ENCODE peak calls at places on chromosome 12, in five cellular contexts. One of them, this sample, is unnamed. For H3K4me1, the result is how much of the 10 kb centered on the place peaks cover.

GRCh38 chr12:68538722-68539614 is 71.7 kb upstream of the RAP1B start:
- DNase-seq in left ventricle myocardium inferior: peak
- DNase-seq in astrocyte: peak
- DNase-seq in A549: no peak
- DNase-seq in stomach: peak
- DNase-seq in this sample: peak

GRCh38 chr12:99609455-99610181 is 37.9 kb upstream of the GARIN6 start:
- DNase-seq in left ventricle myocardium inferior: no peak
- DNase-seq in astrocyte: no peak
- DNase-seq in A549: no peak
- DNase-seq in stomach: no peak
- DNase-seq in this sample: no peak

GRCh38 chr12:111413442-111414086 is 7.8 kb downstream of the SH2B3 start:
- DNase-seq in left ventricle myocardium inferior: peak
- DNase-seq in astrocyte: peak
- DNase-seq in A549: no peak
- DNase-seq in stomach: no peak
- DNase-seq in this sample: no peak

GRCh38 chr12:28222081-28222700 is 31.9 kb downstream of the CCDC91 start:
- DNase-seq in left ventricle myocardium inferior: no peak
- DNase-seq in astrocyte: peak
- DNase-seq in A549: no peak
- DNase-seq in stomach: no peak
- DNase-seq in this sample: no peak

GRCh38 chr12:19439059-19440018 is at the start of gene AEBP2:
- DNase-seq in left ventricle myocardium inferior: peak
- DNase-seq in astrocyte: peak
- DNase-seq in A549: peak
- DNase-seq in stomach: peak
- DNase-seq in this sample: peak

GRCh38 chr12:38823743-38824142 is 81.6 kb downstream of the CPNE8 start:
- DNase-seq in left ventricle myocardium inferior: no peak
- DNase-seq in astrocyte: peak
- DNase-seq in A549: no peak
- DNase-seq in stomach: no peak
- DNase-seq in this sample: no peak

GRCh38 chr12:104535383-104535782 is 78.6 kb downstream of the CHST11 start:
- DNase-seq in left ventricle myocardium inferior: no peak
- DNase-seq in astrocyte: peak
- DNase-seq in A549: no peak
- DNase-seq in stomach: no peak
- DNase-seq in this sample: no peak

GRCh38 chr12:54725233-54725843 is 77.2 kb upstream of the DCD start:
- DNase-seq in left ventricle myocardium inferior: no peak
- DNase-seq in astrocyte: no peak
- DNase-seq in A549: peak
- DNase-seq in stomach: no peak
- DNase-seq in this sample: no peak

GRCh38 chr12:21651821-21652220 is 5.8 kb downstream of the LDHB start:
- DNase-seq in left ventricle myocardium inferior: no peak
- DNase-seq in astrocyte: no peak
- DNase-seq in A549: no peak
- DNase-seq in stomach: no peak
- DNase-seq in this sample: no peak

GRCh38 chr12:97716356-97716755 is 253.8 kb downstream of the RMST start:
- DNase-seq in left ventricle myocardium inferior: no peak
- DNase-seq in astrocyte: no peak
- DNase-seq in A549: peak
- DNase-seq in stomach: no peak
- DNase-seq in this sample: no peak

GRCh38 chr12:17235996-17236395 is 630.0 kb upstream of the LMO3 start:
- DNase-seq in left ventricle myocardium inferior: no peak
- DNase-seq in astrocyte: no peak
- DNase-seq in A549: no peak
- DNase-seq in stomach: no peak
- DNase-seq in this sample: no peak

GRCh38 chr12:95605087-95605486 is 53.8 kb upstream of the USP44 start:
- DNase-seq in left ventricle myocardium inferior: no peak
- DNase-seq in astrocyte: peak
- DNase-seq in A549: peak
- DNase-seq in stomach: no peak
- DNase-seq in this sample: no peak

GRCh38 chr12:64566882-64567517 is 43.3 kb upstream of the RASSF3 start:
- DNase-seq in left ventricle myocardium inferior: no peak
- DNase-seq in astrocyte: no peak
- DNase-seq in A549: no peak
- DNase-seq in stomach: no peak
- DNase-seq in this sample: no peak

GRCh38 chr12:106840217-106840616 is 65.7 kb downstream of the RIC8B start:
- DNase-seq in left ventricle myocardium inferior: no peak
- DNase-seq in astrocyte: peak
- DNase-seq in A549: peak
- DNase-seq in stomach: no peak
- DNase-seq in this sample: no peak

GRCh38 chr12:132170094-132170636 is 25.9 kb downstream of the NOC4L start:
- DNase-seq in left ventricle myocardium inferior: peak
- DNase-seq in astrocyte: peak
- DNase-seq in A549: no peak
- DNase-seq in stomach: no peak
- DNase-seq in this sample: no peak

GRCh38 chr12:52033506-52034258 is 17.6 kb upstream of the NR4A1 start:
- DNase-seq in left ventricle myocardium inferior: no peak
- DNase-seq in astrocyte: no peak
- DNase-seq in A549: no peak
- DNase-seq in stomach: no peak
- DNase-seq in this sample: no peak

GRCh38 chr12:109763201-109763841 is 49.7 kb downstream of the FAM222A start:
- DNase-seq in left ventricle myocardium inferior: no peak
- DNase-seq in astrocyte: peak
- DNase-seq in A549: peak
- DNase-seq in stomach: peak
- DNase-seq in this sample: no peak

GRCh38 chr12:49824886-49825285 is 3.3 kb downstream of the NCKAP5L start:
- DNase-seq in left ventricle myocardium inferior: no peak
- DNase-seq in astrocyte: peak
- DNase-seq in A549: no peak
- DNase-seq in stomach: no peak
- DNase-seq in this sample: no peak

GRCh38 chr12:49827351-49828099 is 688 bp downstream of the NCKAP5L start:
- DNase-seq in left ventricle myocardium inferior: peak
- DNase-seq in astrocyte: peak
- DNase-seq in A549: peak
- DNase-seq in stomach: peak
- DNase-seq in this sample: no peak

GRCh38 chr12:49825360-49825970 is 2.7 kb downstream of the NCKAP5L start:
- DNase-seq in left ventricle myocardium inferior: peak
- DNase-seq in astrocyte: peak
- DNase-seq in A549: no peak
- DNase-seq in stomach: no peak
- DNase-seq in this sample: no peak

GRCh38 chr12:49824416-49824815 is 3.8 kb downstream of the NCKAP5L start:
- DNase-seq in left ventricle myocardium inferior: no peak
- DNase-seq in astrocyte: no peak
- DNase-seq in A549: no peak
- DNase-seq in stomach: no peak
- DNase-seq in this sample: no peak

DNA sequence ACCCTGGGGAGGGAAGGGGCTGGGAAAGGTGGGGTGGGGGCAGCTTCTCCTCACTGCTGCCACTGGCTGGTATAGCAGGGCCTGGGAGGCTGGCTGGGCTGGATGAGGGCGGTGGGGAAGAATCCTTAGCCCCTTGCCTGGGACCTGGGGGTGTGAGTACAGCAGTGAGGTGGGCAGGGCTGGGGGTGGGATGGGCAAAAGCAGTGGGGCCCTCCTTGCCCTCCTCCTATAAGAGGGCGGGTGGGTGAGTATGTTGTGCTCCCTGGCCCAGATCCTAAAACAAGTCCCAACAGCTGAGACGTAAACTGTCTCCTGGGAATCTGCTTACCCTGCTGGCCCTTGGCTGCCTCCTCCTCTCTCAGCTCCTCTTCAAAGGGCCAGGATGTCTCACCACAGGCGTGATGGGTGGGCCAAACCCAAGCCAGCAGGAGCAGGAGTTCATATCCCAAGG is 2.2 kb downstream of the NCKAP5L start:
- DNase-seq in left ventricle myocardium inferior: no peak
- DNase-seq in astrocyte: peak
- DNase-seq in A549: no peak
- DNase-seq in stomach: no peak
- DNase-seq in this sample: no peak
- H3K4me3 ChIP-seq in left ventricle myocardium inferior: peak
- H3K4me3 ChIP-seq in astrocyte: peak
- H3K4me3 ChIP-seq in A549: no peak
- H3K4me3 ChIP-seq in stomach: peak
- H3K4me3 ChIP-seq in this sample: peak

GRCh38 chr12:113055594-113056380 is 743 bp upstream of the DTX1 start:
- DNase-seq in left ventricle myocardium inferior: no peak
- DNase-seq in astrocyte: no peak
- DNase-seq in A549: no peak
- DNase-seq in stomach: no peak
- DNase-seq in this sample: no peak
- H3K4me1 ChIP-seq in left ventricle myocardium inferior: under half
- H3K4me1 ChIP-seq in astrocyte: under half
- H3K4me1 ChIP-seq in A549: under half
- H3K4me1 ChIP-seq in stomach: under half
- H3K4me1 ChIP-seq in this sample: under half

GRCh38 chr12:47774664-47775063 is 1.6 kb downstream of the SLC48A1 start:
- DNase-seq in left ventricle myocardium inferior: no peak
- DNase-seq in astrocyte: no peak
- DNase-seq in A549: no peak
- DNase-seq in stomach: no peak
- DNase-seq in this sample: no peak

GRCh38 chr12:47773858-47774580 is 981 bp downstream of the SLC48A1 start:
- DNase-seq in left ventricle myocardium inferior: peak
- DNase-seq in astrocyte: no peak
- DNase-seq in A549: no peak
- DNase-seq in stomach: no peak
- DNase-seq in this sample: no peak

GRCh38 chr12:47777151-47777550 is 4.1 kb downstream of the SLC48A1 start:
- DNase-seq in left ventricle myocardium inferior: no peak
- DNase-seq in astrocyte: no peak
- DNase-seq in A549: no peak
- DNase-seq in stomach: no peak
- DNase-seq in this sample: no peak

GRCh38 chr12:47776471-47777143 is 3.6 kb downstream of the SLC48A1 start:
- DNase-seq in left ventricle myocardium inferior: no peak
- DNase-seq in astrocyte: no peak
- DNase-seq in A549: no peak
- DNase-seq in stomach: no peak
- DNase-seq in this sample: no peak

GRCh38 chr12:47775100-47775911 is 2.3 kb downstream of the SLC48A1 start:
- DNase-seq in left ventricle myocardium inferior: no peak
- DNase-seq in astrocyte: peak
- DNase-seq in A549: peak
- DNase-seq in stomach: no peak
- DNase-seq in this sample: no peak
- H3K4me3 ChIP-seq in left ventricle myocardium inferior: no peak
- H3K4me3 ChIP-seq in astrocyte: no peak
- H3K4me3 ChIP-seq in A549: peak
- H3K4me3 ChIP-seq in stomach: no peak
- H3K4me3 ChIP-seq in this sample: peak

GRCh38 chr12:108686753-108687152 is 44.6 kb downstream of the CORO1C start:
- DNase-seq in left ventricle myocardium inferior: peak
- DNase-seq in astrocyte: no peak
- DNase-seq in A549: no peak
- DNase-seq in stomach: no peak
- DNase-seq in this sample: no peak
- H3K4me1 ChIP-seq in left ventricle myocardium inferior: half or more
- H3K4me1 ChIP-seq in astrocyte: under half
- H3K4me1 ChIP-seq in A549: half or more
- H3K4me1 ChIP-seq in stomach: half or more
- H3K4me1 ChIP-seq in this sample: half or more

DNA sequence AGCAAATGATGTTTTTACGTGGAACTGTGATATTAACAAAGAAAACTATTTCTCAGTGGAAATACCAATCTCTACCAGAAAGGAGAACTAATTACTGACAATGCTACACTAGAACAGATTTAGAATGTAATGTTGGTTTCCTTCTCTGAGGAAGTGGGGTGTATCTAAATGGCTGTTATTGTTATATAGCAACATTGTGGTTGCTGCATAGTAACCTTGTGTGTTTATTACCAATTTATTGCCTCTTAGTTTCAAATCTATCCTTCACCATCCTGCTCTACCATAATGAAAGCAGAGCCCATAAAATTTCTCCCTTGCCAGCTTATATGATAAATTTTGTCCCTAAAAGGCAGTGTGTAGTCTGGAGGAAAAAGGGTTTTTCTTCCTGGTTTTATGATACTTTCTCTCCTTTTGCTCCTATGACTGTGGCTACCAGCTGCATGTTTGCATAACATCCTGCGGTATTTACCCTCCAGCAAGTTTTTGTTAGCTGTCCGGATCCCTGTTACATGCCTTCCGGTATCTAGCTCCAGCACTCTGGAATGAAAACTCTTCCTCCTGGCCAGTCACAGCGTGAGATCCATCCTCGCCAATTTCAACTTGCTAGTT is 5.7 kb upstream of the KLRK1 start:
- DNase-seq in left ventricle myocardium inferior: no peak
- DNase-seq in astrocyte: peak
- DNase-seq in A549: peak
- DNase-seq in stomach: peak
- DNase-seq in this sample: no peak
- H3K4me3 ChIP-seq in left ventricle myocardium inferior: no peak
- H3K4me3 ChIP-seq in astrocyte: no peak
- H3K4me3 ChIP-seq in A549: peak
- H3K4me3 ChIP-seq in stomach: no peak
- H3K4me3 ChIP-seq in this sample: peak

DNA sequence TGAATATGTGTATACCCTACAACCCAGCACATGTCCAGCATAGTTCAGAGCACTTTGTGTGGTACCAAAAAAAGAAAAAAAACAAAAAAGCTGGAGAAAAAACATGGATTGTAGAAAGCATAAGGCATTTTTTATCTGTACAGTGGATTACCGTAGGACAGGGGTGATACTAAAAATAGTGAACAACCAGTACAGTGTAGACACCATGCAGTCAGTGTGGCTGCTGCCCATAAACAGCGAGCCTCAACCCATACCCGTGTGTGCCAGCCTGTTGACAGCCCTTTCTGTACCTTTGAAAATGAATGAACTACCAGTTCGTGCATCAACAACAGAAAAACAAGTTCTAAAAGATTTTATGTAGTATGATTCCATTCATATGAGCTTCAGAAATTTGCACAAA is 25.1 kb downstream of the RASSF8 start:
- DNase-seq in left ventricle myocardium inferior: no peak
- DNase-seq in astrocyte: no peak
- DNase-seq in A549: no peak
- DNase-seq in stomach: no peak
- DNase-seq in this sample: no peak
- H3K4me1 ChIP-seq in left ventricle myocardium inferior: under half
- H3K4me1 ChIP-seq in astrocyte: under half
- H3K4me1 ChIP-seq in A549: under half
- H3K4me1 ChIP-seq in stomach: under half
- H3K4me1 ChIP-seq in this sample: under half

GRCh38 chr12:13255792-13256704 is 59.5 kb downstream of the EMP1 start:
- DNase-seq in left ventricle myocardium inferior: peak
- DNase-seq in astrocyte: peak
- DNase-seq in A549: peak
- DNase-seq in stomach: peak
- DNase-seq in this sample: peak
- H3K4me3 ChIP-seq in left ventricle myocardium inferior: peak
- H3K4me3 ChIP-seq in astrocyte: peak
- H3K4me3 ChIP-seq in A549: peak
- H3K4me3 ChIP-seq in stomach: peak
- H3K4me3 ChIP-seq in this sample: peak

This sample was measured in thoracic aorta.